ENCODE peak calls at places on chromosomes 1 and 21, in seven cellular contexts. G, E, P, R, I, V and M are unnamed samples.

GRCh38 chr1:89536555-89537393 is 12.1 kb downstream of the LRRC8B start:
- DNase-seq in G (no peak), E (no peak), P (no peak), R (no peak), I (no peak), V (no peak), M (no peak)

GRCh38 chr1:24277420-24278169 is 41.6 kb upstream of the GRHL3 start:
- DNase-seq in G (no peak), E (no peak), P (no peak), R (no peak), I (no peak), V (peak), M (no peak)

GRCh38 chr1:93578433-93578830 is 103.2 kb downstream of the BCAR3 start:
- DNase-seq in G (no peak), E (no peak), P (no peak), R (no peak), I (no peak), V (no peak), M (no peak)

GRCh38 chr1:216566809-216567208 is 143.6 kb upstream of the USH2A start:
- DNase-seq in G (no peak), E (no peak), P (no peak), R (no peak), I (no peak), V (peak), M (no peak)

GRCh38 chr21:41537356-41537755 is 29.4 kb upstream of the TMPRSS2 start:
- DNase-seq in G (no peak), E (no peak), P (no peak), R (no peak), I (no peak), V (no peak), M (no peak)

GRCh38 chr1:68955424-68955823 is 458.5 kb upstream of the DEPDC1 start:
- DNase-seq in G (no peak), E (no peak), P (no peak), R (no peak), I (no peak), V (no peak), M (no peak)

GRCh38 chr21:37000381-37000780 is 6.1 kb upstream of the RIPPLY3 start:
- DNase-seq in G (no peak), E (no peak), P (no peak), R (no peak), I (no peak), V (no peak), M (no peak)

GRCh38 chr1:84141177-84142003 is 2.7 kb upstream of the PRKACB start:
- DNase-seq in G (no peak), E (no peak), P (no peak), R (no peak), I (no peak), V (peak), M (no peak)

GRCh38 chr1:185156321-185156853 is 366 bp downstream of the TRMT1L start:
- DNase-seq in G (no peak), E (no peak), P (peak), R (peak), I (no peak), V (no peak), M (no peak)

GRCh38 chr1:44377925-44378784 is 23.1 kb upstream of the ERI3 start:
- DNase-seq in G (peak), E (peak), P (peak), R (peak), I (peak), V (peak), M (no peak)

GRCh38 chr1:231929311-231929710 is 302.7 kb downstream of the DISC1 start:
- DNase-seq in G (peak), E (peak), P (no peak), R (no peak), I (no peak), V (peak), M (no peak)

GRCh38 chr1:171563675-171564074 is 58.4 kb upstream of the MYOCOS start:
- DNase-seq in G (no peak), E (no peak), P (no peak), R (no peak), I (no peak), V (peak), M (no peak)

GRCh38 chr1:64459743-64460142 is 10.2 kb upstream of the CACHD1 start:
- DNase-seq in G (no peak), E (no peak), P (no peak), R (no peak), I (no peak), V (no peak), M (no peak)

GRCh38 chr1:19398309-19398760 is 86.2 kb downstream of the SLC66A1 start:
- DNase-seq in G (no peak), E (no peak), P (peak), R (no peak), I (no peak), V (peak), M (no peak)

GRCh38 chr1:199698222-199698621 is 329.3 kb upstream of the NR5A2 start:
- DNase-seq in G (no peak), E (no peak), P (no peak), R (no peak), I (no peak), V (no peak), M (no peak)

GRCh38 chr1:204569478-204569877 is 53.3 kb downstream of the MDM4 start:
- DNase-seq in G (no peak), E (no peak), P (no peak), R (no peak), I (no peak), V (no peak), M (no peak)

GRCh38 chr1:89603651-89604413 is 29.1 kb upstream of the LRRC8C start:
- DNase-seq in G (no peak), E (no peak), P (peak), R (no peak), I (no peak), V (peak), M (no peak)

GRCh38 chr1:63115527-63115926 is 206.8 kb upstream of the FOXD3 start:
- DNase-seq in G (no peak), E (no peak), P (no peak), R (no peak), I (no peak), V (no peak), M (no peak)

GRCh38 chr1:225911207-225912130 is 12.6 kb downstream of the PYCR2 start:
- DNase-seq in G (peak), E (peak), P (peak), R (peak), I (peak), V (peak), M (no peak)

GRCh38 chr1:231121533-231121932 is 40.3 kb upstream of the TRIM67 start:
- DNase-seq in G (no peak), E (no peak), P (no peak), R (no peak), I (no peak), V (no peak), M (no peak)

GRCh38 chr1:234718509-234719453 is 108.8 kb upstream of the IRF2BP2 start:
- DNase-seq in G (no peak), E (no peak), P (no peak), R (no peak), I (no peak), V (no peak), M (no peak)

GRCh38 chr1:50591598-50591997 is 168.4 kb upstream of the DMRTA2 start:
- DNase-seq in G (no peak), E (no peak), P (no peak), R (no peak), I (no peak), V (peak), M (no peak)

GRCh38 chr1:116147972-116148371 is 36.8 kb downstream of the MAB21L3 start:
- DNase-seq in G (no peak), E (no peak), P (no peak), R (no peak), I (peak), V (no peak), M (no peak)

GRCh38 chr1:164635074-164635783 is 76.2 kb downstream of the PBX1 start:
- DNase-seq in G (no peak), E (peak), P (no peak), R (no peak), I (no peak), V (no peak), M (no peak)

GRCh38 chr1:179083031-179083345 is 1.1 kb downstream of the TOR3A start:
- DNase-seq in G (no peak), E (no peak), P (peak), R (no peak), I (no peak), V (peak), M (no peak)

GRCh38 chr1:27598902-27599528 is 4.9 kb downstream of the AHDC1 start:
- DNase-seq in G (peak), E (peak), P (peak), R (no peak), I (peak), V (peak), M (peak)

GRCh38 chr21:42439284-42440186 is 35.8 kb downstream of the UBASH3A start:
- DNase-seq in G (no peak), E (no peak), P (no peak), R (no peak), I (no peak), V (no peak), M (no peak)

GRCh38 chr1:5722635-5723157 is 269.5 kb downstream of the NPHP4 start:
- DNase-seq in G (no peak), E (no peak), P (peak), R (no peak), I (no peak), V (no peak), M (no peak)

GRCh38 chr1:62025892-62026291 is 168.8 kb upstream of the L1TD1 start:
- DNase-seq in G (no peak), E (no peak), P (no peak), R (no peak), I (no peak), V (no peak), M (no peak)

GRCh38 chr1:25204797-25205441 is 27.4 kb downstream of the SYF2 start:
- DNase-seq in G (peak), E (peak), P (peak), R (no peak), I (no peak), V (peak), M (no peak)

GRCh38 chr1:67880056-67880601 is 46.9 kb upstream of the GNG12 start:
- DNase-seq in G (no peak), E (no peak), P (peak), R (no peak), I (no peak), V (peak), M (no peak)

GRCh38 chr1:116356067-116356466 is 17.0 kb upstream of the ATP1A1 start:
- DNase-seq in G (no peak), E (no peak), P (no peak), R (no peak), I (no peak), V (no peak), M (no peak)

GRCh38 chr1:179924268-179924667 is 30.3 kb upstream of the CEP350 start:
- DNase-seq in G (no peak), E (no peak), P (no peak), R (no peak), I (no peak), V (no peak), M (no peak)

GRCh38 chr21:24895885-24896734 is 711.2 kb downstream of the MRPL39 start:
- DNase-seq in G (peak), E (peak), P (no peak), R (peak), I (no peak), V (peak), M (no peak)

GRCh38 chr21:44911384-44912157 is 9.1 kb downstream of the ITGB2 start:
- DNase-seq in G (no peak), E (no peak), P (no peak), R (peak), I (peak), V (no peak), M (no peak)

GRCh38 chr1:98839840-98840239 is 164.8 kb downstream of the PLPPR5 start:
- DNase-seq in G (no peak), E (no peak), P (no peak), R (no peak), I (no peak), V (peak), M (no peak)

GRCh38 chr21:32096411-32096810 is 182.4 kb downstream of the MIS18A start:
- DNase-seq in G (peak), E (peak), P (no peak), R (no peak), I (no peak), V (no peak), M (no peak)

GRCh38 chr1:54465351-54465811 is 59.2 kb upstream of the SSBP3 start:
- DNase-seq in G (peak), E (no peak), P (peak), R (no peak), I (no peak), V (no peak), M (no peak)

DNA sequence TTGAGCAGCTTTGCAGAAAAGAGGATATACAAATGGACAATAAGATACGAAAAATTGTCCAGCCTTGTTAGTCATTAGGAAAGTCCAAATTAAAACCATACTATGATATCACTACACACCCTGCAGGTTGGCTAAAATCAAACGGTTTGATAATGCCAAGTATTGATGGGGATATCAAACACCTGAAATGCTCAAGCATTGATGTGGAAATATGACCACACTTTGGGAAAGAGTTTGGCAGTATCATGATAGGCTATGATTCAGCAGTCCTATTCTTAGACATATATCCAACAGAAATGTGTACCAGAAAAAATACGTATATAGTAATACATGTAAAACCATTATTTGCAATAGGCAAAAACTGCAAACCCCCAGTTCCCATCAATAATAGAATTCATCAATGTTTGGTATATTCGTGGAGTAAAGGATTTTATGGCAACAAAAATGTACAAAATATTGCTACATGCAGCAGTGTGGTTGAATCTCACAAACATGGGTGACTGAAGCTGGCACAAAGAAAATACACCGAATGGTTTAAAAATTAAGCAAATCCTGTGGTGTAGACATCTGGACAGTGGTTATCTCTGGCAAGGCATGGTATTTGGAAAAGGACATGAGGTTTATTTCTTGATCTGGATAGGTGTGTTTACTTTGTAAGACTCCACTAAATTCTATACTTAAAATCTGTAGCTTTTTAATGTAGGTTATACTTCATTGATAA is 243.2 kb downstream of the FGGY start:
- DNase-seq in G (no peak), E (no peak), P (no peak), R (no peak), I (no peak), V (no peak), M (no peak)
- H3K27ac ChIP-seq in G (no peak), E (no peak), P (no peak), R (no peak), I (no peak), V (no peak), M (no peak)

GRCh38 chr1:85579619-85580018 is 942 bp upstream of the CCN1 start:
- DNase-seq in G (no peak), E (peak), P (peak), R (no peak), I (no peak), V (peak), M (no peak)

GRCh38 chr1:85580046-85580411 is 532 bp upstream of the CCN1 start:
- DNase-seq in G (peak), E (no peak), P (peak), R (no peak), I (no peak), V (peak), M (no peak)

GRCh38 chr1:85582687-85583354 is 2.3 kb downstream of the CCN1 start:
- DNase-seq in G (no peak), E (no peak), P (peak), R (no peak), I (no peak), V (peak), M (no peak)

GRCh38 chr1:85581802-85582686 is 1.5 kb downstream of the CCN1 start:
- DNase-seq in G (peak), E (peak), P (peak), R (no peak), I (peak), V (peak), M (no peak)

GRCh38 chr1:85581138-85581801 is 709 bp downstream of the CCN1 start:
- DNase-seq in G (peak), E (peak), P (peak), R (peak), I (peak), V (peak), M (peak)
- H3K27ac ChIP-seq in G (peak), E (peak), P (peak), R (peak), I (peak), V (peak), M (peak)

GRCh38 chr1:32693455-32694174 is 9.0 kb downstream of the SYNC start:
- DNase-seq in G (no peak), E (no peak), P (no peak), R (no peak), I (no peak), V (no peak), M (no peak)
- H3K27ac ChIP-seq in G (no peak), E (no peak), P (peak), R (peak), I (no peak), V (no peak), M (peak)

GRCh38 chr1:110213143-110213540 is 3.0 kb downstream of the KCNC4 start:
- DNase-seq in G (no peak), E (no peak), P (no peak), R (no peak), I (no peak), V (no peak), M (no peak)
- H3K27ac ChIP-seq in G (no peak), E (no peak), P (no peak), R (no peak), I (no peak), V (no peak), M (no peak)